ENCODE peak calls at places on chromosomes 7 and 10, in five cellular contexts. A is GM12878, E is HCT116, F is SK-N-SH, B is K562. H is an unnamed sample.

GRCh38 chr7:132738254-132738653 is 162.0 kb upstream of the PLXNA4 start:
- DNase-seq in A (no peak), E (peak; percentile 6), F (no peak), B (no peak), H (peak; percentile 18)

GRCh38 chr7:11332186-11332864 is 358.7 kb downstream of the PHF14 start:
- DNase-seq in A (peak; percentile 61), E (no peak), F (no peak), B (no peak), H (no peak)

GRCh38 chr7:41238851-41239331 is 464.0 kb downstream of the INHBA start:
- DNase-seq in A (no peak), E (no peak), F (no peak), B (no peak), H (no peak)

GRCh38 chr10:129544205-129545202 is 77.5 kb downstream of the MGMT start:
- DNase-seq in A (no peak), E (no peak), F (no peak), B (no peak), H (no peak)

GRCh38 chr7:10977113-10977512 is 3.4 kb downstream of the PHF14 start:
- DNase-seq in A (no peak), E (no peak), F (no peak), B (no peak), H (no peak)

GRCh38 chr7:108142675-108143259 is 12.6 kb upstream of the LAMB4 start:
- DNase-seq in A (no peak), E (no peak), F (no peak), B (no peak), H (no peak)

GRCh38 chr7:157228864-157229422 is 90.2 kb downstream of the UBE3C start:
- DNase-seq in A (no peak), E (no peak), F (peak; percentile 53), B (no peak), H (no peak)

GRCh38 chr10:15738237-15738928 is 18.7 kb upstream of the ITGA8 start:
- DNase-seq in A (no peak), E (no peak), F (no peak), B (no peak), H (no peak)

GRCh38 chr10:96044686-96045085 is 1.3 kb downstream of the CCNJ start:
- DNase-seq in A (no peak), E (no peak), F (no peak), B (no peak), H (no peak)

GRCh38 chr7:135224027-135224426 is 9.6 kb upstream of the STRA8 start:
- DNase-seq in A (no peak), E (no peak), F (no peak), B (no peak), H (no peak)

GRCh38 chr10:80104066-80104926 is 25.8 kb downstream of the TMEM254 start:
- DNase-seq in A (no peak), E (no peak), F (peak; percentile 63), B (no peak), H (no peak)

GRCh38 chr7:141208539-141208938 is 134.7 kb downstream of the TMEM178B start:
- DNase-seq in A (no peak), E (no peak), F (no peak), B (no peak), H (no peak)

GRCh38 chr10:103929396-103929921 is 11.5 kb upstream of the STN1 start:
- DNase-seq in A (no peak), E (no peak), F (no peak), B (no peak), H (no peak)

GRCh38 chr7:11294965-11295364 is 321.3 kb downstream of the PHF14 start:
- DNase-seq in A (no peak), E (no peak), F (no peak), B (no peak), H (no peak)

GRCh38 chr10:63720072-63720537 is 198.9 kb downstream of the REEP3 start:
- DNase-seq in A (peak; percentile 25), E (peak; percentile 62), F (peak; percentile 27), B (peak; percentile 62), H (no peak)

GRCh38 chr7:31151849-31152248 is 99.7 kb downstream of the ADCYAP1R1 start:
- DNase-seq in A (no peak), E (no peak), F (no peak), B (no peak), H (no peak)

GRCh38 chr7:30505174-30505697 is 607 bp upstream of the GGCT start:
- DNase-seq in A (no peak), E (no peak), F (no peak), B (no peak), H (peak; percentile 41)

GRCh38 chr7:131294553-131294952 is 33.1 kb upstream of the MKLN1 start:
- DNase-seq in A (no peak), E (no peak), F (peak; percentile 60), B (no peak), H (no peak)

GRCh38 chr7:97844036-97844435 is 28.2 kb downstream of the ASNS start:
- DNase-seq in A (no peak), E (peak; percentile 16), F (peak; percentile 35), B (no peak), H (no peak)

GRCh38 chr7:101838837-101839483 is 21.5 kb downstream of the CUX1 start:
- DNase-seq in A (no peak), E (no peak), F (no peak), B (no peak), H (no peak)
- H3K27ac ChIP-seq in A (no peak overlapping the region), E (no peak overlapping the region), F (no peak overlapping the region), B (no peak overlapping the region), H (no peak overlapping the region)

DNA sequence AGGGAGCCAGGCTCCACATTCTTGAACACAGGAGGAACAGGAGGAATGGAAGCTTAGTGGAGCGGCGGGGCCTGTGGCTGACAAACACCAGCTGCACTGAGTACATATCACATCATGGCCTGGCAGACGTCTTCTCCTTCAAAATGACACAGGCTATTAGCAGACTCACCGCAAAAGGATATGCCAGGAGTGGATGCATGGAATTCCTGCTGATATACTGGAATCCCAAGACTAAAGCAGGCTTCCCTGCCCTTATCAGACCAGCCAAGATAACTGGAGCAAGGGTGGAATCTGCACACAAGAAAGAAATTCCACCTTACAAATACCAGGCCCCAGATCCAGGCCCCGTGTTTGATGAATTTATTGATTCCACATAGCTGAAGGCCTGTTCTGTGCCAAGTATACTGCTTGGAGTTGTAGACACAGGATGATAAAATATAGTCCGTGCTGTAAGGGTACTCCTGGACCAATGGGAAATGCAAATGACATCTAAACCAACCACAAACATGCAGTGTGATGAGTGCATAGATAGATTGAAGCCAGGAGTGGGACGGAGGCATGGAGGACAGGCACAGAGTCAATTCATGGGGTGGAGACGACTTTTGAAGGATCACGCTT is 480.5 kb upstream of the ZMIZ1 start:
- DNase-seq in A (no peak), E (no peak), F (peak; percentile 65), B (no peak), H (no peak)
- TF ChIP-seq SIN3A in A (no peak), E (no peak), F (peak; percentile 78), B (no peak), H (no peak)

GRCh38 chr10:3451516-3452185 is 279.1 kb upstream of the PITRM1 start:
- DNase-seq in A (no peak), E (no peak), F (no peak), B (no peak), H (no peak)
- H3K27ac ChIP-seq in A (no peak overlapping the region), E (peak overlapping the region; percentile 2), F (peak overlapping the region; percentile 64), B (no peak overlapping the region), H (peak overlapping the region; percentile 37)

GRCh38 chr7:78679477-78679876 is 774.0 kb downstream of the MAGI2 start:
- DNase-seq in A (no peak), E (no peak), F (no peak), B (no peak), H (no peak)
- TF ChIP-seq SIN3A in A (no peak), E (no peak), F (no peak), B (no peak), H (no peak)

GRCh38 chr7:1445341-1445740 is 13.9 kb downstream of the MICALL2 start:
- DNase-seq in A (no peak), E (no peak), F (no peak), B (no peak), H (no peak)

GRCh38 chr7:1447112-1447511 is 12.2 kb downstream of the MICALL2 start:
- DNase-seq in A (no peak), E (no peak), F (no peak), B (no peak), H (no peak)

GRCh38 chr7:1444925-1445322 is 14.3 kb downstream of the MICALL2 start:
- DNase-seq in A (no peak), E (no peak), F (no peak), B (no peak), H (no peak)

GRCh38 chr7:1447551-1448244 is 11.6 kb downstream of the MICALL2 start:
- DNase-seq in A (no peak), E (no peak), F (no peak), B (no peak), H (no peak)

GRCh38 chr7:1446611-1447032 is 12.6 kb downstream of the MICALL2 start:
- DNase-seq in A (no peak), E (no peak), F (no peak), B (no peak), H (no peak)
- H3K27ac ChIP-seq in A (no peak overlapping the region), E (peak overlapping the region; percentile 67), F (no peak overlapping the region), B (no peak overlapping the region), H (peak overlapping the region; percentile 90)